ENCODE peak calls at places on chromosomes 11 and 22, in six cellular contexts. J is glutamatergic neuron, R is tibial artery, B is endothelial cell, F is cardiac muscle cell, E is RWPE1. T is an unnamed sample.

GRCh38 chr11:34263462-34264186 is 94.2 kb downstream of the ABTB2 start:
- DNase-seq in J (no peak), R (no peak), B (no peak), F (no peak), E (peak), T (peak)

GRCh38 chr22:39502789-39503464 is 837 bp downstream of the MIEF1 start:
- DNase-seq in J (no peak), R (no peak), B (no peak), F (no peak), E (no peak), T (no peak)

GRCh38 chr11:35359321-35360058 is 59.9 kb downstream of the SLC1A2 start:
- DNase-seq in J (no peak), R (no peak), B (no peak), F (no peak), E (no peak), T (no peak)

GRCh38 chr11:71489311-71490043 is 36.5 kb downstream of the NADSYN1 start:
- DNase-seq in J (no peak), R (no peak), B (no peak), F (no peak), E (peak), T (no peak)

GRCh38 chr11:108786281-108786990 is 121.6 kb downstream of the DDX10 start:
- DNase-seq in J (no peak), R (no peak), B (no peak), F (no peak), E (no peak), T (no peak)

GRCh38 chr22:24095816-24096215 is 84.7 kb downstream of the CABIN1 start:
- DNase-seq in J (no peak), R (peak), B (no peak), F (no peak), E (no peak), T (no peak)

GRCh38 chr22:27984001-27984695 is 65.1 kb upstream of the PITPNB start:
- DNase-seq in J (no peak), R (peak), B (no peak), F (no peak), E (no peak), T (no peak)

GRCh38 chr11:62324738-62325556 is 12.3 kb upstream of the ASRGL1 start:
- DNase-seq in J (peak), R (peak), B (peak), F (peak), E (no peak), T (no peak)

GRCh38 chr11:110463153-110463552 is 33.4 kb downstream of the FDX1 start:
- DNase-seq in J (peak), R (peak), B (peak), F (peak), E (no peak), T (peak)

GRCh38 chr11:31812392-31813241 is 1.5 kb upstream of the PAX6 start:
- DNase-seq in J (no peak), R (no peak), B (peak), F (no peak), E (no peak), T (no peak)

GRCh38 chr11:86288776-86289507 is 13.1 kb upstream of the HIKESHI start:
- DNase-seq in J (no peak), R (no peak), B (no peak), F (no peak), E (no peak), T (no peak)

GRCh38 chr22:37633082-37633692 is 6.3 kb upstream of the SH3BP1 start:
- DNase-seq in J (no peak), R (no peak), B (no peak), F (no peak), E (no peak), T (no peak)

GRCh38 chr11:106131998-106132397 is 54.5 kb downstream of the AASDHPPT start:
- DNase-seq in J (no peak), R (no peak), B (no peak), F (no peak), E (no peak), T (no peak)

GRCh38 chr22:47401592-47401898 is 639.1 kb downstream of the TBC1D22A start:
- DNase-seq in J (no peak), R (no peak), B (no peak), F (no peak), E (no peak), T (no peak)

GRCh38 chr22:46195487-46196165 is 45.3 kb downstream of the PPARA start:
- DNase-seq in J (no peak), R (no peak), B (no peak), F (no peak), E (no peak), T (no peak)

GRCh38 chr11:101053492-101053891 is 76.1 kb downstream of the PGR start:
- DNase-seq in J (no peak), R (no peak), B (no peak), F (no peak), E (no peak), T (no peak)

GRCh38 chr11:10637629-10638028 is 55.9 kb downstream of the IRAG1 start:
- DNase-seq in J (no peak), R (peak), B (no peak), F (no peak), E (no peak), T (no peak)

GRCh38 chr11:85643255-85643654 is 4.5 kb upstream of the TMEM126A start:
- DNase-seq in J (no peak), R (no peak), B (no peak), F (peak), E (no peak), T (no peak)

GRCh38 chr11:128326791-128327190 is 260.6 kb downstream of the ETS1 start:
- DNase-seq in J (no peak), R (no peak), B (no peak), F (no peak), E (no peak), T (no peak)

GRCh38 chr11:61679893-61680621 is at the start of gene DAGLA:
- DNase-seq in J (peak), R (peak), B (peak), F (peak), E (peak), T (peak)

GRCh38 chr22:19853058-19853878 is 1.4 kb downstream of the GNB1L start:
- DNase-seq in J (peak), R (no peak), B (no peak), F (no peak), E (no peak), T (peak)

GRCh38 chr11:104001474-104001873 is 35.0 kb upstream of the DDI1 start:
- DNase-seq in J (no peak), R (no peak), B (no peak), F (no peak), E (no peak), T (no peak)

GRCh38 chr11:57082125-57082524 is 93.4 kb downstream of the OR5AK2 start:
- DNase-seq in J (no peak), R (no peak), B (no peak), F (no peak), E (no peak), T (no peak)

GRCh38 chr11:111429066-111429506 is 50.0 kb upstream of the POU2AF1 start:
- DNase-seq in J (peak), R (peak), B (peak), F (no peak), E (no peak), T (peak)

GRCh38 chr11:135035282-135035681 is 623.2 kb upstream of the B3GAT1 start:
- DNase-seq in J (no peak), R (no peak), B (no peak), F (no peak), E (no peak), T (no peak)

GRCh38 chr11:135036488-135037297 is 624.7 kb upstream of the B3GAT1 start:
- DNase-seq in J (no peak), R (no peak), B (no peak), F (no peak), E (no peak), T (no peak)

GRCh38 chr11:135037828-135038227 is 625.8 kb upstream of the B3GAT1 start:
- DNase-seq in J (no peak), R (no peak), B (no peak), F (no peak), E (no peak), T (no peak)

DNA sequence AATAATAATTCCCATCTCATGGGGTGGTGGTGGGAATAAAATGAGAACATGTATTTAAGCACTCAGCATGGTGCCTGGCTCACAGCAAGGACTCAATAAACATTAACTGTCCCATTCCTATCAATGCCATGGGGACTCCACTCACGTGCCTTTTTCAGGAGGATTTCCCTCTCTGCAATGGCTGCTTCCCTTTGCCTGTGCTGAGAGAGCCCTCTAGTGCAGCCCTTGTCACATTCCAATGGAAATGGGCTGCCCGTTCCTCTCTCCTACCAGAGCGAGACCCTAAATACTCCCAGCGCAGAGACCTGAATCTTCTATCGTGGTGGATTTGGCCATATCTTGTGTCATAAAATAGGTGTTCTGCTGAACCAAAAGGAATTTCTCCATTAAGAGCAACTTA is 621.5 kb upstream of the B3GAT1 start:
- DNase-seq in J (peak), R (no peak), B (peak), F (peak), E (peak), T (no peak)
- TF ChIP-seq CTCF in J (no peak), R (peak), B (no peak), F (no peak), E (no peak), T (no peak)

DNA sequence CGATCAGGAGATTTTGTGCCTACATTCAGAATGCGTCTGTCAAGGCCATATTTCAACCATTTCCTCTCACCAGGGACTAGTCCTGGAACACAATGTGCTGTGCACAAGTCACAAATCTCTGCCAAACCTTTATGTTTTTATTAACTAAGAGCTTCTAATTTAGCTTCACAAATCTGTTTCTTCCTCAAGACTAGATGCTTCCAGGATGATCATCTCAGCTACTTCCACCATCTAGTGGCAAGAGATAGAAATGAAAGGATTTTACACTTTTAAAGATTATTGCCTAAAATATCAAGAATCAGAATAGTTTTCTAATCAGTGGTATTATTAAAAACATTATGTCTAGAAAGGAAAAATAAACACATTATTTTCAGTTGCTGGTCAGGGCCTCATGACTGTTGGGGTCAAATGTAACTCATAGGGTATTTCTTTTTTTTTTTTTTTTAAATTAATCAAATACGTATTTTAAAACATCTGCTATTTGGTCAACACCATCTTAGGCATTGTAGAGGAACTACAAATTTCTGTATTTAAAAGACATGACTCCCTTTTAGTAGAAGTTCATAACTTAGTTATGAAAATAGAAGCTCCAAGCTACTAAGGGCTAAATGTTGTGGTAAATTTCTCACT is 1102.6 kb downstream of the DLG2 start:
- DNase-seq in J (no peak), R (no peak), B (no peak), F (no peak), E (peak), T (no peak)
- TF ChIP-seq CTCF in J (peak), R (peak), B (peak), F (peak), E (peak), T (peak)

DNA sequence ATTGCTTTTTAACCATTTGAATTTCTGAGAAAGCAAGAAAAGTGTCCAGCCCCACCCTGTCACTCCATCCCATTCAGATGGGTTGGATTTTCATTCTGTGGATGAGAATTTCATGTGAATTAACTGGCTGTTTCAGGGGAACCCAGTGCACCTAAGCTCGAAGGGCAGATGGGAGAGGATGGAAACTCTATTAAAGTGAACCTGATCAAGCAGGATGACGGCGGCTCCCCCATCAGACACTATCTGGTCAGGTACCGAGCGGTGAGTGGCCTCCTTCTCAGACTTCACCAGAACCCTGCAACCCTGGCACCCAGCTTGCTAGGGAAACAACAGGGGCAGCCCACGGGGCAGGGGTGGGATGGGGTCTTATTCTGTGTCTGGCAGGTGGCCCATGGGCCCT is 58.6 kb upstream of the TTC12 start:
- DNase-seq in J (no peak), R (no peak), B (no peak), F (no peak), E (no peak), T (no peak)
- TF ChIP-seq CTCF in J (no peak), R (no peak), B (no peak), F (no peak), E (no peak), T (no peak)

GRCh38 chr11:41612415-41612814 is 153.0 kb upstream of the LRRC4C start:
- DNase-seq in J (no peak), R (no peak), B (no peak), F (no peak), E (no peak), T (no peak)
- TF ChIP-seq CTCF in J (no peak), R (no peak), B (no peak), F (no peak), E (no peak), T (no peak)

GRCh38 chr11:130145975-130146776 is 13.4 kb upstream of the ST14 start:
- DNase-seq in J (no peak), R (no peak), B (peak), F (no peak), E (peak), T (no peak)
- TF ChIP-seq CTCF in J (no peak), R (no peak), B (no peak), F (peak), E (no peak), T (no peak)

GRCh38 chr11:69122337-69122641 is 33.4 kb upstream of the SMIM38 start:
- DNase-seq in J (no peak), R (no peak), B (no peak), F (no peak), E (no peak), T (no peak)

GRCh38 chr11:69121621-69122336 is 34.0 kb upstream of the SMIM38 start:
- DNase-seq in J (no peak), R (no peak), B (no peak), F (no peak), E (no peak), T (no peak)

GRCh38 chr11:69121021-69121420 is 34.7 kb upstream of the SMIM38 start:
- DNase-seq in J (no peak), R (no peak), B (no peak), F (no peak), E (no peak), T (no peak)

GRCh38 chr11:69123593-69124545 is 31.9 kb upstream of the SMIM38 start:
- DNase-seq in J (no peak), R (no peak), B (no peak), F (no peak), E (no peak), T (no peak)

DNA sequence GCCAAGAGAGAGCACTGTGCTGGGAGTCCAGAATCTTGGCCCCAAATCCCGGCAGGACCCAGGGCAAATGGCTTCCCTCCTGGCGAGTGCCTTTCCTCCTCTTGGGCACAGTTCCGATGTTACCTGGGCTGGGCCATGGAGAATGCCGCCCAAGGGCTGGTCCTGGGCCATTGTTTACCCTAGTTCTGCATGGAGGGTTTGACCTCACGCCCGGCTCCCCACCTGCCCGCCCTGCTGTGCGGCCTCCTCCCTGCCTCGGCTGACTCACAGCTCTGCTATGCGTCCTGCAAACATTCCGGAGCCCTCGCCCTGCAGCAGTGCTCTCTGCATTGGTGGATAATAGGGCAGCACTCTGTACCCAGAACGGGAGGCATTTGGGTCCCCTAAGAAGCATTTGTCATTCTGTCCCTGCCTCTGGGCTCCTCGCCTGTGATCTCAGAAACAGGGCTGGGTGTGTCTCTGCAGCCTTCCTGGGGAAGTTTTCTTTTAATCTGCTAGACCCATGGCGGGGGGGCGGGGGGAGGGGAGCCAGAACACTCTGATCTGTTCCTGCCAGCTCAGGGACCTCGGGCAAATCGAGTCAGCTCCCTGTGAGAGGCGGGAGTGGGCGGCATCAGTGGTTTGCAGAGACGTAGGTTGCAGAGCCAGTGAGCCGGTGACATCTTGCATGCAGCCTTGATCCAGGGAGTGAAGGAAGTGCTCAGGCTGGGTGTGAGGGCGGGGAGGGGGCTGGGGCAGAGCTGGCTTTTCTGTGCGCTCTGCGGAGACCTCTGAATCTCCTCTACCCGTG is 32.9 kb upstream of the SMIM38 start:
- DNase-seq in J (no peak), R (peak), B (peak), F (peak), E (peak), T (no peak)
- TF ChIP-seq CTCF in J (no peak), R (no peak), B (no peak), F (no peak), E (no peak), T (no peak)

GRCh38 chr11:9277176-9277575 is 12.0 kb upstream of the DENND5A start:
- DNase-seq in J (no peak), R (no peak), B (no peak), F (no peak), E (no peak), T (no peak)
- TF ChIP-seq CTCF in J (no peak), R (no peak), B (no peak), F (no peak), E (no peak), T (no peak)

DNA sequence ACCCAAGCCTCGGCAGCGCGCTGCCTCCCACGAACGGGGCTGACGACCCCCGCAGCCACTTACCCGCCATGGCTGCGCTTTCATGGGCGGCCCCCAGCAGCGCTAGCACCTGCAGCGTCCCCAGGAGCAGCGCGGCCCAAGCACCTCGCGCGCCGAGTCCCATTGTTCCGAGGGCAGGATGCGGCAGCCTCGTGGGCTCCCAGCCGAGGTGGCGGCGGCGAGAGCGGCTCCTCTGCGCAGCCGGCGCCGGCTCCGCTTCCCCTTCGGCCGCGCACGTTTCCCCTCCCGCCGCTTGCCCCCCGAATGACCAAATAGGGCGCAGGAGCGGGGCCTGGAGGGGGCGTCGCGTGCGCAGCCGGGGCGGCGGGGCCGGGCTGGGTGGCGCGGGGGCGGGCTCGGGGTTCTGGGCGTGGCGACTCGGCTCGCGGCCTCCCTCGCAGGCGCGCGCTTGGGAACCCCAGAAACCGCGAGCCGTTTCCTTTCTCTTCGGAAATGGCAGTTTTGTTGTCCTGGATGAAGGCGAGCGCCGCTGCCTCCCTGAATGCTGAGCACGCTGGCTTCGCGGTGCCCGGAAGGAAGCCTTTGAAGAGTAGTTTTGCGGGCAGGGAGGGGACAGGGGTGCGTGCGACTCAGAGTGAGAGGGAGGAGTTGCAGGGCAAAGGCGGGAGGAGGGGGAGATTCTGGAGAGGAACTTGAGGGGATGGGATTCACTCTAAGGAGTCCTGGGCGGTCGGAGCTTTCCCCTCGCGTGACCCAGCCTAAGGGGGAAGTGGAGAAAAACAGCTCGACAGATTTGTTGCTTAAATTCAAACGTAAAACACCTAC is at the start of gene TMEM123:
- DNase-seq in J (peak), R (peak), B (peak), F (peak), E (peak), T (peak)
- TF ChIP-seq CTCF in J (no peak), R (no peak), B (no peak), F (no peak), E (no peak), T (peak)

GRCh38 chr11:66344550-66345315 is at the start of gene BRMS1:
- DNase-seq in J (peak), R (peak), B (peak), F (peak), E (peak), T (peak)
- TF ChIP-seq CTCF in J (no peak), R (peak), B (no peak), F (no peak), E (peak), T (peak)

T was measured in uterus.